ENCODE peak calls at places on chromosomes 1 and 21, in nine cellular contexts. E, T, Z, P, N, C, F, L and Y are unnamed samples.

GRCh38 chr1:22807340-22807739 is 96.7 kb downstream of the EPHB2 start:
- DNase-seq in E (no peak), T (no peak), Z (no peak), P (no peak), N (no peak), C (no peak), F (no peak), L (no peak), Y (no peak)

GRCh38 chr1:57423135-57424131 is at the start of gene DAB1:
- DNase-seq in E (no peak), T (peak; percentile 53), Z (peak; percentile 30), P (no peak), N (no peak), C (peak; percentile 47), F (no peak), L (no peak), Y (no peak)

GRCh38 chr1:179154437-179154836 is 72.6 kb downstream of the TOR3A start:
- DNase-seq in E (no peak), T (no peak), Z (no peak), P (no peak), N (no peak), C (no peak), F (no peak), L (no peak), Y (no peak)

GRCh38 chr1:27979151-27979858 is 19.5 kb downstream of the XKR8 start:
- DNase-seq in E (peak; percentile 35), T (peak; percentile 41), Z (peak; percentile 47), P (no peak), N (no peak), C (no peak), F (no peak), L (no peak), Y (peak; percentile 16)

GRCh38 chr1:236363237-236363636 is 30.8 kb upstream of the EDARADD start:
- DNase-seq in E (no peak), T (no peak), Z (no peak), P (no peak), N (no peak), C (no peak), F (no peak), L (no peak), Y (no peak)

GRCh38 chr1:155794605-155795265 is 62.3 kb downstream of the GON4L start:
- DNase-seq in E (no peak), T (no peak), Z (no peak), P (no peak), N (no peak), C (no peak), F (no peak), L (no peak), Y (no peak)

GRCh38 chr1:119964673-119965363 is 68.5 kb upstream of the ADAM30 start:
- DNase-seq in E (no peak), T (peak; percentile 17), Z (no peak), P (no peak), N (no peak), C (no peak), F (no peak), L (no peak), Y (no peak)

GRCh38 chr21:15015622-15016471 is 49.0 kb downstream of the NRIP1 start:
- DNase-seq in E (no peak), T (no peak), Z (no peak), P (no peak), N (no peak), C (no peak), F (no peak), L (no peak), Y (peak; percentile 40)

GRCh38 chr1:46813858-46814396 is 15.1 kb downstream of the CYP4B1 start:
- DNase-seq in E (no peak), T (no peak), Z (no peak), P (no peak), N (no peak), C (no peak), F (no peak), L (no peak), Y (no peak)

GRCh38 chr1:150981805-150982712 is at the start of gene ANXA9:
- DNase-seq in E (no peak), T (no peak), Z (no peak), P (no peak), N (peak; percentile 70), C (no peak), F (no peak), L (peak; percentile 61), Y (no peak)

GRCh38 chr1:9721606-9722377 is 70.3 kb downstream of the PIK3CD start:
- DNase-seq in E (no peak), T (peak; percentile 49), Z (no peak), P (no peak), N (no peak), C (peak; percentile 9), F (peak; percentile 63), L (no peak), Y (peak; percentile 23)

GRCh38 chr1:178961331-178961730 is 64.4 kb upstream of the FAM20B start:
- DNase-seq in E (no peak), T (no peak), Z (no peak), P (no peak), N (no peak), C (no peak), F (no peak), L (no peak), Y (no peak)

GRCh38 chr1:212139526-212140137 is 104.1 kb downstream of the DTL start:
- DNase-seq in E (no peak), T (no peak), Z (no peak), P (no peak), N (no peak), C (no peak), F (no peak), L (peak; percentile 57), Y (no peak)

GRCh38 chr1:43144228-43144627 is 27.9 kb downstream of the EBNA1BP2 start:
- DNase-seq in E (no peak), T (no peak), Z (no peak), P (no peak), N (no peak), C (no peak), F (no peak), L (no peak), Y (peak; percentile 31)

GRCh38 chr1:220219865-220220698 is 52.2 kb downstream of the RAB3GAP2 start:
- DNase-seq in E (no peak), T (no peak), Z (no peak), P (no peak), N (no peak), C (no peak), F (no peak), L (no peak), Y (no peak)

GRCh38 chr1:6033986-6034749 is 11.5 kb upstream of the KCNAB2 start:
- DNase-seq in E (no peak), T (peak; percentile 90), Z (peak; percentile 68), P (no peak), N (no peak), C (no peak), F (peak; percentile 27), L (no peak), Y (peak; percentile 37)

GRCh38 chr1:237864338-237865244 is 26.1 kb downstream of the ZP4 start:
- DNase-seq in E (no peak), T (peak; percentile 17), Z (no peak), P (no peak), N (peak; percentile 16), C (peak; percentile 65), F (peak; percentile 2), L (peak; percentile 65), Y (peak; percentile 39)

GRCh38 chr1:237108299-237109040 is 66.5 kb downstream of the RYR2 start:
- DNase-seq in E (no peak), T (no peak), Z (no peak), P (no peak), N (no peak), C (no peak), F (no peak), L (no peak), Y (no peak)

GRCh38 chr1:86477721-86478120 is 9.0 kb downstream of the CLCA1 start:
- DNase-seq in E (no peak), T (no peak), Z (no peak), P (no peak), N (no peak), C (no peak), F (no peak), L (no peak), Y (no peak)

GRCh38 chr1:97827887-97828286 is 92.9 kb downstream of the DPYD start:
- DNase-seq in E (no peak), T (no peak), Z (no peak), P (no peak), N (no peak), C (peak; percentile 40), F (no peak), L (no peak), Y (no peak)

GRCh38 chr1:168613689-168614655 is 37.6 kb downstream of the XCL1 start:
- DNase-seq in E (no peak), T (peak; percentile 21), Z (no peak), P (no peak), N (peak; percentile 76), C (no peak), F (no peak), L (no peak), Y (no peak)

GRCh38 chr21:39136711-39137110 is 46.5 kb downstream of the PSMG1 start:
- DNase-seq in E (no peak), T (no peak), Z (no peak), P (no peak), N (no peak), C (no peak), F (no peak), L (no peak), Y (no peak)

GRCh38 chr1:47444578-47445465 is 7.0 kb downstream of the FOXD2 start:
- DNase-seq in E (no peak), T (no peak), Z (no peak), P (no peak), N (no peak), C (no peak), F (no peak), L (peak; percentile 39), Y (peak; percentile 35)

GRCh38 chr1:66270122-66270812 is 263.7 kb upstream of the SGIP1 start:
- DNase-seq in E (no peak), T (no peak), Z (no peak), P (no peak), N (peak; percentile 47), C (no peak), F (no peak), L (peak; percentile 45), Y (no peak)

GRCh38 chr1:3133671-3134070 is 64.7 kb downstream of the PRDM16 start:
- DNase-seq in E (no peak), T (no peak), Z (no peak), P (no peak), N (no peak), C (no peak), F (no peak), L (peak; percentile 47), Y (no peak)

GRCh38 chr1:37036667-37037053 is 2.3 kb upstream of the GRIK3 start:
- DNase-seq in E (no peak), T (no peak), Z (no peak), P (no peak), N (no peak), C (no peak), F (no peak), L (no peak), Y (no peak)

GRCh38 chr1:2194319-2194897 is at the start of gene FAAP20:
- DNase-seq in E (peak; percentile 26), T (peak; percentile 80), Z (peak; percentile 71), P (no peak), N (no peak), C (peak; percentile 75), F (peak; percentile 64), L (no peak), Y (peak; percentile 32)

GRCh38 chr1:64669098-64669675 is 75.7 kb upstream of the RAVER2 start:
- DNase-seq in E (no peak), T (no peak), Z (no peak), P (no peak), N (no peak), C (no peak), F (no peak), L (no peak), Y (no peak)